ENCODE peak calls at places on chromosome X, in four cellular contexts. U is mammary epithelial cell, Y is GM23338, F is H1. T is an unnamed sample.

GRCh38 chrX:103774070-103774642 is 2.5 kb upstream of the PLP1 start:
- DNase-seq in U (peak; percentile 32), Y (peak; percentile 17), F (no peak), T (no peak)

GRCh38 chrX:1140236-1140681 is 72.2 kb downstream of the CRLF2 start:
- DNase-seq in U (no peak), Y (no peak), F (peak; percentile 31), T (peak; percentile 46)

GRCh38 chrX:17984415-17984814 is 123.3 kb upstream of the RAI2 start:
- DNase-seq in U (no peak), Y (no peak), F (no peak), T (no peak)

GRCh38 chrX:2676794-2677675 is 14.1 kb upstream of the CD99 start:
- DNase-seq in U (no peak), Y (no peak), F (no peak), T (peak; percentile 68)

GRCh38 chrX:30278365-30278764 is 30.8 kb downstream of the NR0B1 start:
- DNase-seq in U (peak; percentile 26), Y (no peak), F (no peak), T (no peak)

GRCh38 chrX:82412851-82413250 is 1095.2 kb upstream of the POU3F4 start:
- DNase-seq in U (peak; percentile 0), Y (no peak), F (no peak), T (no peak)

GRCh38 chrX:17038681-17039161 is 92.3 kb downstream of the REPS2 start:
- DNase-seq in U (peak; percentile 20), Y (no peak), F (no peak), T (no peak)

GRCh38 chrX:111319451-111319850 is 49.2 kb upstream of the CAPN6 start:
- DNase-seq in U (no peak), Y (no peak), F (no peak), T (no peak)

GRCh38 chrX:10769696-10770619 is 149.6 kb upstream of the MID1 start:
- DNase-seq in U (no peak), Y (peak; percentile 21), F (no peak), T (no peak)

GRCh38 chrX:63250253-63250868 is 100.8 kb downstream of the SPIN4 start:
- DNase-seq in U (peak; percentile 65), Y (peak; percentile 81), F (no peak), T (no peak)

GRCh38 chrX:9745417-9746115 is 20.1 kb downstream of the GPR143 start:
- DNase-seq in U (no peak), Y (no peak), F (no peak), T (no peak)

GRCh38 chrX:129759576-129760061 is 20.1 kb upstream of the SASH3 start:
- DNase-seq in U (peak; percentile 69), Y (peak; percentile 2), F (no peak), T (peak; percentile 19)

GRCh38 chrX:44876076-44876475 is 3.1 kb downstream of the KDM6A start:
- DNase-seq in U (peak; percentile 53), Y (no peak), F (no peak), T (no peak)

GRCh38 chrX:153662266-153662665 is 11.3 kb downstream of the PNCK start:
- DNase-seq in U (no peak), Y (peak; percentile 81), F (peak; percentile 76), T (peak; percentile 52)

GRCh38 chrX:155768036-155768769 is 112.9 kb upstream of the VAMP7 start:
- DNase-seq in U (peak; percentile 48), Y (no peak), F (no peak), T (peak; percentile 57)

GRCh38 chrX:32483534-32484136 is 727.7 kb downstream of the DMD start:
- DNase-seq in U (no peak), Y (peak; percentile 56), F (no peak), T (no peak)

GRCh38 chrX:154019633-154020499 is at the start of gene IRAK1:
- DNase-seq in U (peak; percentile 45), Y (peak; percentile 46), F (peak; percentile 63), T (peak; percentile 99)

GRCh38 chrX:43551590-43551989 is 104.5 kb upstream of the MAOA start:
- DNase-seq in U (no peak), Y (peak; percentile 3), F (no peak), T (no peak)

GRCh38 chrX:155056877-155057792 is 13.8 kb downstream of the CMC4 start:
- DNase-seq in U (peak; percentile 53), Y (peak; percentile 76), F (peak; percentile 63), T (no peak)

GRCh38 chrX:68895339-68896250 is 66.8 kb downstream of the EFNB1 start:
- DNase-seq in U (peak; percentile 65), Y (no peak), F (no peak), T (no peak)

GRCh38 chrX:13307041-13307440 is 12.8 kb downstream of the ATXN3L start:
- DNase-seq in U (no peak), Y (no peak), F (no peak), T (no peak)

GRCh38 chrX:20362268-20363002 is 95.7 kb upstream of the RPS6KA3 start:
- DNase-seq in U (no peak), Y (no peak), F (no peak), T (peak; percentile 65)

GRCh38 chrX:63713510-63713909 is 71.5 kb downstream of the ARHGEF9 start:
- DNase-seq in U (no peak), Y (peak; percentile 2), F (no peak), T (no peak)

GRCh38 chrX:94400488-94400887 is 726.5 kb downstream of the FAM133A start:
- DNase-seq in U (peak; percentile 98), Y (peak; percentile 34), F (no peak), T (no peak)

GRCh38 chrX:124405868-124406267 is 59.5 kb downstream of the SH2D1A start:
- DNase-seq in U (no peak), Y (no peak), F (no peak), T (no peak)

GRCh38 chrX:39874202-39874816 is 223.4 kb downstream of the BCOR start:
- DNase-seq in U (peak; percentile 54), Y (no peak), F (no peak), T (no peak)
- H2AFZ ChIP-seq in U (no peak overlapping the region), Y (no peak overlapping the region), F (no peak overlapping the region), T (no peak overlapping the region)

GRCh38 chrX:6644411-6644810 is 109.5 kb upstream of the VCX3A start:
- DNase-seq in U (no peak), Y (peak; percentile 37), F (no peak), T (no peak)
- TF ChIP-seq CTCF in U (peak; percentile 27), Y (peak; percentile 45), F (no peak), T (no peak)

GRCh38 chrX:77785746-77786548 is at the start of gene ATRX:
- DNase-seq in U (peak; percentile 66), Y (peak; percentile 86), F (peak; percentile 61), T (peak; percentile 95)

GRCh38 chrX:77788050-77788449 is 2.0 kb upstream of the ATRX start:
- DNase-seq in U (no peak), Y (peak; percentile 21), F (no peak), T (no peak)

GRCh38 chrX:77779695-77780094 is 6.3 kb downstream of the ATRX start:
- DNase-seq in U (no peak), Y (no peak), F (no peak), T (no peak)

DNA sequence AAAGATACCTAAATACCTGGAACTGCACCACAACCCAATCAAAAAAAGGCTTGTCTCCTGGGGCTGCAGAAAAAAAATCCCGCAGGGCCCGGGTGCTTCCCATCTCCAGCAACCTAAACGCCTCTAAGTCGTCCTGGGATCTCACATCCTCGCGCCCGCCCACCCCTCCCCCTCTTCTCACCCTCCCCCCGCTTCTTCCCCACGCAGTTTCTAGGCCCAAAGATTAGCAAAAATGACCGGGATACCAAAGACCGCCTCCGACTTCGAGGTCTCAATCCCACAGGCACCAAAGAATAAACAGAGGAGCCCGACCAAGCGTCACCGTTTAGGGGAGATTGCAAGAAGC is 643 bp downstream of the ATRX start:
- DNase-seq in U (peak; percentile 16), Y (peak; percentile 35), F (no peak), T (no peak)
- H2AFZ ChIP-seq in U (peak overlapping the region; percentile 85), Y (no peak overlapping the region), F (no peak overlapping the region), T (no peak overlapping the region)

DNA sequence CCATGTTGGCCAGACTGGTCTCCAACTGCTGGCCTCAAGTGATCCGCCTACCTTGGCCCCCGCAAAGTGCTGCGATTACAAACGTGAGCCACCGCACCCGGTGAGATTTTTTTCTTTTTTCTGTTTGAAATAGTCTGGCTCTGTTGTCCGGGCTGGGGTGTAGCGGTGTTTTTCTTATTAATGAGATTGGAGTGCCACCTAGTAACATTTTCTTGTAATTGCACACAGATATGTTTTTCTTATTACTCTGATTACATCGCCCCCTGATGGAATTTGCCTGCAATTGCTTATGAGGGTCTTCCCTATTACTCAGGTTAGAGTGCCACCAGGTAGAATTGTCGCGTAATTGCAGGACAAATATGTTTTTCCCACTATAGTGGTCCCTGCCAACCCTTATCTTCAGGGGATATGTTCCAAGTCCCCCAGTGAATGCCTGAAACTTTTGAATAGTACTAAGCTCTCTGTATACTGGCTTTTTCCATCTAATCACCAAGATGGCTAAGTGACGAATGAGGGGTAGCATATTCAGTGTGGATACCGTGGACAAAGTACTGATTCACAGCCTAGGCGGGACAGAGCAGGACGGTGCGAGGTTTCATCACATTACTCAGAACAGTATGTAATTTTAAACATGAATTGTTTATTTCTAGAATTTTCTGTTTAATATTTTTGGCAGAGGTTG is 8.6 kb upstream of the PDHA1 start:
- DNase-seq in U (peak; percentile 5), Y (peak; percentile 83), F (no peak), T (no peak)
- TF ChIP-seq CTCF in U (peak; percentile 41), Y (peak; percentile 80), F (peak; percentile 98), T (peak; percentile 32)

DNA sequence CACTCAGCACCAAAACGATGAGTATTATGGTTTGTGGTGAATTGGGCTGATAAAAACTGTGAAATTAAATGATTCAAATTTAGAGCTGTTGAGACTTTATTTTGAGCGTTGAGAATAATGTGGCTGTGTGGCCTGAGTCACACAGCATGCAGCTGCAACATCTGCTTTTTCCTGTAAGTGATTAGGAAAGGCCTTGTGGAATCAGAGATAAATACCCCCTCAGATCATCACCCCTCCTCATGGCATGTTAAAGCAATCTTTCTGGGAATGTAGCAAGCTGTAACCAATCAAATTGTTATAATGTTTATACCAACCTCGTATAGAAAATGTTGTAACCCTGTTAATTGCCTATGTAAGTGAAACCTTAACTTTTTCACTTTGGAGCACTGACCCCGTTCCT is 90.0 kb upstream of the GRPR start:
- DNase-seq in U (no peak), Y (no peak), F (no peak), T (no peak)
- H2AFZ ChIP-seq in U (no peak overlapping the region), Y (no peak overlapping the region), F (no peak overlapping the region), T (no peak overlapping the region)

DNA sequence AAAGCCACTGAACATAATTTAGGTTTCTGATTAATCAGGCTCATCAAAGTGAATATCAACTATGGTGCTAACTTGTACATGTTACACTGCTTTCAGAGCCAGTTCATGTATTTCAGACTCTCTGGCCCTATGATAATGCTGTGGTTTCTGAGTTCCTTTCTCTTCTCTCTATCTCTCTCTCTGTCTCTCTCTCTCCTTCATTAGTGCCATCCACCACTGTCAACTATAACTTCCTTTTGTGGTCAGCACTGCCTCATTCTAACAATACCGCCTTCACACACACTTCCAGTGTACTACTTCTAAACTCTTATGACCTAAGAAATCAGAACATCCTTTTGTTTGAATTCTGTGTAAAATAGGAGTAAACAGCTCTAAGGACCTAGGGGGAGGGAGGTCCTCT is 907.1 kb downstream of the RPA4 start:
- DNase-seq in U (no peak), Y (no peak), F (no peak), T (no peak)
- TF ChIP-seq CTCF in U (no peak), Y (no peak), F (no peak), T (no peak)

T was measured in osteoblast.